ENCODE peak calls at places on chromosomes 6 and 20, in seven cellular contexts. One of them, this sample, is unnamed.

GRCh38 chr6:139801571-139802321 is 427.3 kb upstream of the CITED2 start:
- DNase-seq in iPS DF 6.9: no peak
- DNase-seq in effector memory CD4-positive, alpha-beta T cell: no peak
- DNase-seq in astrocyte: peak; percentile 14
- DNase-seq in tibial artery: no peak
- DNase-seq in naive thymus-derived CD4-positive, alpha-beta T cell: no peak
- DNase-seq in heart right ventricle: no peak
- DNase-seq in this sample: peak; percentile 62

GRCh38 chr6:26273673-26274595 is 91.1 kb upstream of the BTN3A2 start:
- DNase-seq in iPS DF 6.9: no peak
- DNase-seq in naive thymus-derived CD4-positive, alpha-beta T cell: peak; percentile 74
- DNase-seq in tibial artery: no peak
- DNase-seq in effector memory CD4-positive, alpha-beta T cell: peak; percentile 12
- DNase-seq in heart right ventricle: no peak
- DNase-seq in astrocyte: peak; percentile 13
- DNase-seq in this sample: peak; percentile 47

GRCh38 chr20:19784511-19785172 is 26.6 kb downstream of the RIN2 start:
- DNase-seq in tibial artery: peak; percentile 49
- DNase-seq in astrocyte: peak; percentile 77
- DNase-seq in naive thymus-derived CD4-positive, alpha-beta T cell: no peak
- DNase-seq in iPS DF 6.9: peak; percentile 52
- DNase-seq in effector memory CD4-positive, alpha-beta T cell: no peak
- DNase-seq in heart right ventricle: peak; percentile 31
- DNase-seq in this sample: peak; percentile 78

GRCh38 chr6:10633216-10633615 is 61.2 kb downstream of the C6orf52 start:
- DNase-seq in iPS DF 6.9: no peak
- DNase-seq in effector memory CD4-positive, alpha-beta T cell: no peak
- DNase-seq in tibial artery: no peak
- DNase-seq in heart right ventricle: no peak
- DNase-seq in astrocyte: peak; percentile 76
- DNase-seq in naive thymus-derived CD4-positive, alpha-beta T cell: no peak
- DNase-seq in this sample: peak; percentile 70

GRCh38 chr20:48041078-48041780 is 255.9 kb upstream of the SULF2 start:
- DNase-seq in iPS DF 6.9: no peak
- DNase-seq in tibial artery: no peak
- DNase-seq in heart right ventricle: no peak
- DNase-seq in effector memory CD4-positive, alpha-beta T cell: no peak
- DNase-seq in astrocyte: no peak
- DNase-seq in naive thymus-derived CD4-positive, alpha-beta T cell: no peak
- DNase-seq in this sample: no peak

GRCh38 chr6:44049989-44050871 is 77.0 kb downstream of the MRPL14 start:
- DNase-seq in iPS DF 6.9: no peak
- DNase-seq in tibial artery: no peak
- DNase-seq in naive thymus-derived CD4-positive, alpha-beta T cell: no peak
- DNase-seq in effector memory CD4-positive, alpha-beta T cell: no peak
- DNase-seq in heart right ventricle: no peak
- DNase-seq in astrocyte: peak; percentile 77
- DNase-seq in this sample: no peak

GRCh38 chr6:143752459-143752858 is 74.7 kb downstream of the PHACTR2 start:
- DNase-seq in tibial artery: no peak
- DNase-seq in heart right ventricle: no peak
- DNase-seq in iPS DF 6.9: no peak
- DNase-seq in naive thymus-derived CD4-positive, alpha-beta T cell: no peak
- DNase-seq in astrocyte: no peak
- DNase-seq in effector memory CD4-positive, alpha-beta T cell: no peak
- DNase-seq in this sample: no peak

GRCh38 chr20:8527998-8528397 is 395.9 kb downstream of the PLCB1 start:
- DNase-seq in heart right ventricle: no peak
- DNase-seq in iPS DF 6.9: no peak
- DNase-seq in naive thymus-derived CD4-positive, alpha-beta T cell: no peak
- DNase-seq in effector memory CD4-positive, alpha-beta T cell: no peak
- DNase-seq in astrocyte: peak; percentile 85
- DNase-seq in tibial artery: no peak
- DNase-seq in this sample: no peak

GRCh38 chr6:139251377-139252017 is 40.3 kb downstream of the TXLNB start:
- DNase-seq in heart right ventricle: no peak
- DNase-seq in iPS DF 6.9: no peak
- DNase-seq in astrocyte: no peak
- DNase-seq in tibial artery: peak; percentile 32
- DNase-seq in naive thymus-derived CD4-positive, alpha-beta T cell: no peak
- DNase-seq in effector memory CD4-positive, alpha-beta T cell: no peak
- DNase-seq in this sample: no peak

GRCh38 chr20:63738687-63739128 is 868 bp upstream of the SLC2A4RG start:
- DNase-seq in effector memory CD4-positive, alpha-beta T cell: peak; percentile 29
- DNase-seq in astrocyte: no peak
- DNase-seq in heart right ventricle: peak; percentile 78
- DNase-seq in tibial artery: peak; percentile 58
- DNase-seq in naive thymus-derived CD4-positive, alpha-beta T cell: no peak
- DNase-seq in iPS DF 6.9: no peak
- DNase-seq in this sample: peak; percentile 64

GRCh38 chr6:134235937-134236751 is 81.8 kb downstream of the SGK1 start:
- DNase-seq in astrocyte: peak; percentile 81
- DNase-seq in iPS DF 6.9: no peak
- DNase-seq in tibial artery: no peak
- DNase-seq in naive thymus-derived CD4-positive, alpha-beta T cell: no peak
- DNase-seq in effector memory CD4-positive, alpha-beta T cell: no peak
- DNase-seq in heart right ventricle: no peak
- DNase-seq in this sample: no peak

GRCh38 chr6:90271831-90272230 is 24.8 kb downstream of the BACH2 start:
- DNase-seq in effector memory CD4-positive, alpha-beta T cell: no peak
- DNase-seq in heart right ventricle: no peak
- DNase-seq in naive thymus-derived CD4-positive, alpha-beta T cell: peak; percentile 53
- DNase-seq in iPS DF 6.9: no peak
- DNase-seq in astrocyte: no peak
- DNase-seq in tibial artery: no peak
- DNase-seq in this sample: no peak

GRCh38 chr20:59789641-59790040 is 143.8 kb downstream of the SYCP2 start:
- DNase-seq in tibial artery: no peak
- DNase-seq in heart right ventricle: no peak
- DNase-seq in iPS DF 6.9: no peak
- DNase-seq in astrocyte: no peak
- DNase-seq in effector memory CD4-positive, alpha-beta T cell: no peak
- DNase-seq in naive thymus-derived CD4-positive, alpha-beta T cell: no peak
- DNase-seq in this sample: no peak

GRCh38 chr20:10356628-10357027 is 77.4 kb downstream of the MKKS start:
- DNase-seq in effector memory CD4-positive, alpha-beta T cell: no peak
- DNase-seq in astrocyte: no peak
- DNase-seq in heart right ventricle: no peak
- DNase-seq in naive thymus-derived CD4-positive, alpha-beta T cell: no peak
- DNase-seq in tibial artery: no peak
- DNase-seq in iPS DF 6.9: no peak
- DNase-seq in this sample: no peak

GRCh38 chr20:10357061-10357708 is 76.8 kb downstream of the MKKS start:
- DNase-seq in heart right ventricle: no peak
- DNase-seq in tibial artery: no peak
- DNase-seq in naive thymus-derived CD4-positive, alpha-beta T cell: no peak
- DNase-seq in iPS DF 6.9: no peak
- DNase-seq in effector memory CD4-positive, alpha-beta T cell: no peak
- DNase-seq in astrocyte: peak; percentile 34
- DNase-seq in this sample: no peak

GRCh38 chr20:10360878-10361277 is 73.1 kb downstream of the MKKS start:
- DNase-seq in iPS DF 6.9: no peak
- DNase-seq in tibial artery: no peak
- DNase-seq in heart right ventricle: no peak
- DNase-seq in astrocyte: peak; percentile 83
- DNase-seq in effector memory CD4-positive, alpha-beta T cell: no peak
- DNase-seq in naive thymus-derived CD4-positive, alpha-beta T cell: no peak
- DNase-seq in this sample: no peak

GRCh38 chr20:10359621-10360040 is 74.4 kb downstream of the MKKS start:
- DNase-seq in effector memory CD4-positive, alpha-beta T cell: no peak
- DNase-seq in tibial artery: no peak
- DNase-seq in astrocyte: peak; percentile 76
- DNase-seq in iPS DF 6.9: no peak
- DNase-seq in heart right ventricle: no peak
- DNase-seq in naive thymus-derived CD4-positive, alpha-beta T cell: no peak
- DNase-seq in this sample: no peak

GRCh38 chr20:10357974-10358373 is 76.0 kb downstream of the MKKS start:
- DNase-seq in tibial artery: no peak
- DNase-seq in astrocyte: no peak
- DNase-seq in effector memory CD4-positive, alpha-beta T cell: no peak
- DNase-seq in naive thymus-derived CD4-positive, alpha-beta T cell: no peak
- DNase-seq in heart right ventricle: no peak
- DNase-seq in iPS DF 6.9: no peak
- DNase-seq in this sample: no peak
- H3K4me1 ChIP-seq in tibial artery: no peaks in the 10 kb centered on the region
- H3K4me1 ChIP-seq in astrocyte: peaks cover 26% of the 10 kb centered on the region
- H3K4me1 ChIP-seq in effector memory CD4-positive, alpha-beta T cell: no peaks in the 10 kb centered on the region
- H3K4me1 ChIP-seq in naive thymus-derived CD4-positive, alpha-beta T cell: no peaks in the 10 kb centered on the region
- H3K4me1 ChIP-seq in heart right ventricle: peaks cover 7% of the 10 kb centered on the region
- H3K4me1 ChIP-seq in iPS DF 6.9: peaks cover 1% of the 10 kb centered on the region
- H3K4me1 ChIP-seq in this sample: no peaks in the 10 kb centered on the region

GRCh38 chr6:111788779-111789276 is 84.4 kb downstream of the FYN start:
- DNase-seq in effector memory CD4-positive, alpha-beta T cell: no peak
- DNase-seq in astrocyte: no peak
- DNase-seq in tibial artery: no peak
- DNase-seq in naive thymus-derived CD4-positive, alpha-beta T cell: no peak
- DNase-seq in heart right ventricle: no peak
- DNase-seq in iPS DF 6.9: no peak
- DNase-seq in this sample: no peak

GRCh38 chr6:111782161-111782809 is 91.0 kb downstream of the FYN start:
- DNase-seq in naive thymus-derived CD4-positive, alpha-beta T cell: no peak
- DNase-seq in tibial artery: no peak
- DNase-seq in effector memory CD4-positive, alpha-beta T cell: no peak
- DNase-seq in astrocyte: no peak
- DNase-seq in iPS DF 6.9: no peak
- DNase-seq in heart right ventricle: no peak
- DNase-seq in this sample: no peak

GRCh38 chr6:111781055-111781708 is 92.1 kb downstream of the FYN start:
- DNase-seq in naive thymus-derived CD4-positive, alpha-beta T cell: no peak
- DNase-seq in effector memory CD4-positive, alpha-beta T cell: no peak
- DNase-seq in heart right ventricle: no peak
- DNase-seq in astrocyte: no peak
- DNase-seq in iPS DF 6.9: no peak
- DNase-seq in tibial artery: no peak
- DNase-seq in this sample: no peak

GRCh38 chr6:111782887-111783286 is 90.4 kb downstream of the FYN start:
- DNase-seq in heart right ventricle: no peak
- DNase-seq in naive thymus-derived CD4-positive, alpha-beta T cell: no peak
- DNase-seq in effector memory CD4-positive, alpha-beta T cell: no peak
- DNase-seq in tibial artery: no peak
- DNase-seq in iPS DF 6.9: no peak
- DNase-seq in astrocyte: no peak
- DNase-seq in this sample: no peak

GRCh38 chr6:111784423-111784822 is 88.8 kb downstream of the FYN start:
- DNase-seq in heart right ventricle: no peak
- DNase-seq in astrocyte: no peak
- DNase-seq in naive thymus-derived CD4-positive, alpha-beta T cell: no peak
- DNase-seq in tibial artery: no peak
- DNase-seq in effector memory CD4-positive, alpha-beta T cell: no peak
- DNase-seq in iPS DF 6.9: no peak
- DNase-seq in this sample: no peak
- H3K27ac ChIP-seq in heart right ventricle: peak overlapping the region; percentile 22
- H3K27ac ChIP-seq in astrocyte: no peak overlapping the region
- H3K27ac ChIP-seq in naive thymus-derived CD4-positive, alpha-beta T cell: no peak overlapping the region
- H3K27ac ChIP-seq in tibial artery: no peak overlapping the region
- H3K27ac ChIP-seq in effector memory CD4-positive, alpha-beta T cell: no peak overlapping the region
- H3K27ac ChIP-seq in iPS DF 6.9: no peak overlapping the region
- H3K27ac ChIP-seq in this sample: no peak overlapping the region

DNA sequence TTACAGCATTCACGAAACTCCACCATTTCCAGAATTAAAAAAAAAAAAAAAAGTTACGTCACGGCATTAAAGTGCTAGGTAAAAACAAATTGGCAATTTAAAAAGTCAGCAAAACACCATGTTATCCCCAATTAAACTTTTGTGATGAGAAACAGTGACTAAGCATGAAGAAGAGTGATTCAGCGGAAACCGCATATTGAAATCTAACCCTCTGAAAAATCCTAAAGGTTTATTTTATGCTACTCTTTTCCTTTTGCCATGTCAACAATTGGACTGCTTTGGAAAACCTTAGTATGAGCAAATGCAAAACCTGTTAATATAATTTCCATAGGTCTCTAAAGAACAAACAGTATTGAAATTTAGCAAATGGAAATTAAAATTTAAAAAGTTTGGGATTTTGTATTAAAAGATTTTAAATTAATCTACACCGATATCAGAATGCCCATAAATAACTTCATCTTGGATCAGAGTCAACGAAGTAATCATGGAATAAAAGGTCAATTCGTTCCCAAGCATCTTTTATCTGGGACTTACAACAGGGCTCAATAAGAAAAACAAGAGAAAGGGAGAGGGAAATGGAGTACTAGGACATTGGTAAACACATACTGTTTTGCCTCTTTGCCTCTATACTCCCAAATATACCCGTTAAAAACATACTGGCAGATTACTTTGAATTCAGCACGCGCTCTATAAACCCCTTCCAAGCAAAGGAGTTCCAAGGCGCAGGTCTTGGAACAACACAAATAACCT is 1.1 kb downstream of the FBXO30 start:
- DNase-seq in heart right ventricle: no peak
- DNase-seq in tibial artery: no peak
- DNase-seq in iPS DF 6.9: no peak
- DNase-seq in effector memory CD4-positive, alpha-beta T cell: no peak
- DNase-seq in astrocyte: peak; percentile 61
- DNase-seq in naive thymus-derived CD4-positive, alpha-beta T cell: no peak
- DNase-seq in this sample: peak; percentile 49
- H3K4me1 ChIP-seq in heart right ventricle: peaks cover 29% of the 10 kb centered on the region
- H3K4me1 ChIP-seq in tibial artery: no peaks in the 10 kb centered on the region
- H3K4me1 ChIP-seq in iPS DF 6.9: no peaks in the 10 kb centered on the region
- H3K4me1 ChIP-seq in effector memory CD4-positive, alpha-beta T cell: peaks cover 13% of the 10 kb centered on the region
- H3K4me1 ChIP-seq in astrocyte: peaks cover 16% of the 10 kb centered on the region
- H3K4me1 ChIP-seq in naive thymus-derived CD4-positive, alpha-beta T cell: peaks cover 18% of the 10 kb centered on the region
- H3K4me1 ChIP-seq in this sample: no peaks in the 10 kb centered on the region

GRCh38 chr6:701215-701614 is 8.3 kb upstream of the EXOC2 start:
- DNase-seq in naive thymus-derived CD4-positive, alpha-beta T cell: no peak
- DNase-seq in iPS DF 6.9: no peak
- DNase-seq in effector memory CD4-positive, alpha-beta T cell: no peak
- DNase-seq in heart right ventricle: no peak
- DNase-seq in tibial artery: no peak
- DNase-seq in astrocyte: no peak
- DNase-seq in this sample: no peak

GRCh38 chr6:700490-700889 is 7.6 kb upstream of the EXOC2 start:
- DNase-seq in effector memory CD4-positive, alpha-beta T cell: no peak
- DNase-seq in heart right ventricle: no peak
- DNase-seq in iPS DF 6.9: no peak
- DNase-seq in naive thymus-derived CD4-positive, alpha-beta T cell: no peak
- DNase-seq in tibial artery: no peak
- DNase-seq in astrocyte: no peak
- DNase-seq in this sample: no peak

GRCh38 chr6:701696-702479 is 8.9 kb upstream of the EXOC2 start:
- DNase-seq in astrocyte: no peak
- DNase-seq in effector memory CD4-positive, alpha-beta T cell: no peak
- DNase-seq in naive thymus-derived CD4-positive, alpha-beta T cell: no peak
- DNase-seq in iPS DF 6.9: no peak
- DNase-seq in tibial artery: no peak
- DNase-seq in heart right ventricle: no peak
- DNase-seq in this sample: no peak

GRCh38 chr6:703562-703961 is 10.6 kb upstream of the EXOC2 start:
- DNase-seq in tibial artery: no peak
- DNase-seq in heart right ventricle: no peak
- DNase-seq in naive thymus-derived CD4-positive, alpha-beta T cell: no peak
- DNase-seq in effector memory CD4-positive, alpha-beta T cell: no peak
- DNase-seq in astrocyte: no peak
- DNase-seq in iPS DF 6.9: no peak
- DNase-seq in this sample: no peak

DNA sequence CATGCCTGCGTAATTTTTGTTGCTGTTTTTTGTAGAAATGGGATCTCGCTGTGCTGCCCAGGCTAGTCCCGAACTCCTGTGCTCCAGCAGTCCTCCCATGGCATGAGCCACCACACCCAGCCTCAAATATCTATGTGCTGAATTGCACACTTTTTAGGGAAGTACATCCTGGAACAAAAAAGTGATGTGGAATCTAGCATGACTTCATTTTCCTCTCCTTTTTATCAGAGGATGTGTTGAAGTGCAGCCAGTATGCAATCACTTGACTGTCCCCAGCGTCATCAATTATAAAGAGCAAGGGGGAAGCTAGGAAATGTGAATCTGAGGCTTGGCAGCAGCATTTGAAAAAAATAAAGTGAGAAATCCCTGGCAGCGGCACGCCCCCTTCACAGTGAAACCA is 6.4 kb upstream of the EXOC2 start:
- DNase-seq in naive thymus-derived CD4-positive, alpha-beta T cell: no peak
- DNase-seq in effector memory CD4-positive, alpha-beta T cell: no peak
- DNase-seq in heart right ventricle: no peak
- DNase-seq in iPS DF 6.9: no peak
- DNase-seq in astrocyte: no peak
- DNase-seq in tibial artery: no peak
- DNase-seq in this sample: no peak
- H3K27ac ChIP-seq in naive thymus-derived CD4-positive, alpha-beta T cell: no peak overlapping the region
- H3K27ac ChIP-seq in effector memory CD4-positive, alpha-beta T cell: no peak overlapping the region
- H3K27ac ChIP-seq in heart right ventricle: no peak overlapping the region
- H3K27ac ChIP-seq in iPS DF 6.9: no peak overlapping the region
- H3K27ac ChIP-seq in astrocyte: no peak overlapping the region
- H3K27ac ChIP-seq in tibial artery: no peak overlapping the region
- H3K27ac ChIP-seq in this sample: peak overlapping the region; percentile 20

This sample was measured in small intestine.